ENCODE peak calls at places on chromosomes 11 and 22, in five cellular contexts. E is HCT116, V is cardiac muscle cell, W is heart right ventricle, S is transverse colon. H is an unnamed sample.

GRCh38 chr22:36934153-36934939 is 20.9 kb downstream of the CSF2RB start:
- DNase-seq in E (no peak), V (no peak), W (no peak), S (no peak), H (no peak)

GRCh38 chr22:39251762-39252460 is 7.1 kb upstream of the PDGFB start:
- DNase-seq in E (no peak), V (no peak), W (no peak), S (no peak), H (no peak)

GRCh38 chr11:69704508-69705245 is 855 bp upstream of the FGF19 start:
- DNase-seq in E (no peak), V (peak; percentile 28), W (no peak), S (no peak), H (no peak)

GRCh38 chr11:113514856-113515255 is 39.7 kb upstream of the DRD2 start:
- DNase-seq in E (no peak), V (no peak), W (no peak), S (no peak), H (no peak)

GRCh38 chr11:64536396-64536935 is 54.6 kb upstream of the SLC22A12 start:
- DNase-seq in E (no peak), V (no peak), W (no peak), S (no peak), H (no peak)

GRCh38 chr22:26748845-26749244 is 91.5 kb downstream of the MIAT start:
- DNase-seq in E (no peak), V (no peak), W (no peak), S (no peak), H (no peak)

GRCh38 chr11:126484266-126484665 is 128.8 kb downstream of the ST3GAL4 start:
- DNase-seq in E (no peak), V (no peak), W (no peak), S (no peak), H (no peak)

GRCh38 chr11:80084614-80085013 is 643.8 kb upstream of the TENM4 start:
- DNase-seq in E (no peak), V (no peak), W (no peak), S (no peak), H (no peak)

GRCh38 chr11:116352881-116353280 is 419.9 kb downstream of the BUD13 start:
- DNase-seq in E (no peak), V (no peak), W (no peak), S (no peak), H (no peak)

GRCh38 chr11:75526192-75526541 is 426 bp upstream of the GDPD5 start:
- DNase-seq in E (no peak), V (no peak), W (no peak), S (no peak), H (no peak)

GRCh38 chr11:898160-898517 is 12.5 kb downstream of the CHID1 start:
- DNase-seq in E (peak; percentile 13), V (peak; percentile 32), W (no peak), S (no peak), H (no peak)

GRCh38 chr11:35260342-35260985 is 121.5 kb downstream of the CD44 start:
- DNase-seq in E (no peak), V (peak; percentile 69), W (peak; percentile 5), S (no peak), H (no peak)

GRCh38 chr11:2790581-2790925 is 90.8 kb upstream of the KCNQ1OT1 start:
- DNase-seq in E (no peak), V (no peak), W (no peak), S (peak; percentile 6), H (no peak)

GRCh38 chr11:95877288-95877687 is 46.6 kb downstream of the MTMR2 start:
- DNase-seq in E (no peak), V (peak; percentile 97), W (no peak), S (no peak), H (no peak)

GRCh38 chr11:131624526-131624925 is 254.1 kb downstream of the NTM start:
- DNase-seq in E (no peak), V (no peak), W (no peak), S (no peak), H (no peak)

GRCh38 chr11:117647872-117648271 is 149.1 kb downstream of the DSCAML1 start:
- DNase-seq in E (no peak), V (no peak), W (no peak), S (no peak), H (no peak)

GRCh38 chr11:82458777-82459176 is 274.9 kb downstream of the FAM181B start:
- DNase-seq in E (no peak), V (no peak), W (no peak), S (no peak), H (no peak)

GRCh38 chr11:96538104-96538503 is 148.3 kb downstream of the JRKL start:
- DNase-seq in E (no peak), V (no peak), W (no peak), S (no peak), H (no peak)

GRCh38 chr11:66232769-66233168 is 35.7 kb upstream of the RAB1B start:
- DNase-seq in E (no peak), V (no peak), W (no peak), S (no peak), H (no peak)

GRCh38 chr22:28822930-28823481 is 22.6 kb upstream of the XBP1 start:
- DNase-seq in E (no peak), V (no peak), W (no peak), S (peak; percentile 23), H (peak; percentile 73)

GRCh38 chr22:24996420-24996952 is 44.0 kb downstream of the KIAA1671 start:
- DNase-seq in E (peak; percentile 49), V (peak; percentile 45), W (peak; percentile 48), S (peak; percentile 48), H (peak; percentile 68)

GRCh38 chr11:10263929-10264328 is 30.1 kb downstream of the SBF2 start:
- DNase-seq in E (no peak), V (peak; percentile 58), W (no peak), S (no peak), H (no peak)

GRCh38 chr11:128908391-128909246 is 17.5 kb downstream of the KCNJ5 start:
- DNase-seq in E (peak; percentile 45), V (peak; percentile 73), W (peak; percentile 73), S (peak; percentile 63), H (peak; percentile 70)

GRCh38 chr11:12090061-12090572 is 20.3 kb upstream of the MICAL2 start:
- DNase-seq in E (peak; percentile 54), V (peak; percentile 63), W (peak; percentile 19), S (no peak), H (peak; percentile 35)

GRCh38 chr11:76696756-76697155 is 26.2 kb upstream of the LRRC32 start:
- DNase-seq in E (no peak), V (no peak), W (no peak), S (no peak), H (no peak)

DNA sequence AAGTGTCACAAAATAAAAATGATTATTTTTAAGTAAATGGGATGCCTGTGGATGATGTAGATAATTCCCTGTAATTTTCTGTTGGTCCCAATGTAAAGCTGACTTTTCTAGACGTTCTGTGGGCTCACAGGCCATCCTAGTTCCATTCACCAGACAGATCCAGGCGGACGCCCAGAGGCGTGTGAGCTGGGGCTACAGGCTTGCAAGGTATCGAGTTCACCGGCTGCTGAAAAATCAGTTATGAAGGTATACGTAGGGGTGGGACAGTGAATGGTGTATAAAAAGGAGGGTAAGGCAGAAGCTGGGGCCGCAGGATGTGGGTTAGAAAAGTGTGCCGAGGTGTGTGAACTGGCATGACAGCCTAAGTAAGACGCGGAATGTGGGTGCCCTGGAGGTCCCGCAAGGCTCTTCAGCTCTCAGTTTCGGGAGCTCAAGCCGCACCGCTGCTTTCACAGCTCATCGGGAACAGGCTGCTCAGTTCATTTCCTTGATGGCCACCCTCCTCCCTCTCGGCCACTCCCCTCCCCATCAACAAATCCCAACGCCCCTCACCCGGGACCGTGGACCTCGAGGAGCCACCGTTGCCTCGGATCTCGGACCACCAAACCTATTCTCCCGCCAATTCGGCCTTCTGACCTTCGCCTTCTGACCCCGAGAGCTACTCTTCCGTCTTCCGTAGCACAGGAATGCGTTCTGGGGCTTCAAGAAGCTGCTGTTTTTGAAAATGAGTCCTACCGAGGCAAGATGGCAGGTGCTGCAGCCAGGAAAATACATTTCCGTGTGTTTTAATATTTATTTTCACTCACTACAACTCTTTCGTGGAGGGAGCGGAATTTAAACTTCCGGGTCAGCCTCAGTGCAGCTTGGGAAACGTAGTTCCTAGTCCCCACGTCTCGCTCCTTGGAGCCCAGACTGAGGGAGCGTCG is at the start of gene XNDC1N:
- DNase-seq in E (peak; percentile 86), V (peak; percentile 91), W (peak; percentile 64), S (peak; percentile 40), H (peak; percentile 71)
- H3K4me3 ChIP-seq in E (peak within 1 kb of the TSS; percentile 83), V (peak within 1 kb of the TSS; percentile 73), W (peak within 1 kb of the TSS; percentile 83), S (peak within 1 kb of the TSS; percentile 60), H (peak within 1 kb of the TSS; percentile 83)

GRCh38 chr11:62548545-62549335 is 2.1 kb upstream of the AHNAK start:
- DNase-seq in E (no peak), V (peak; percentile 71), W (peak; percentile 71), S (peak; percentile 68), H (peak; percentile 85)
- H3K4me1 ChIP-seq in E (peaks cover 72% of the 10 kb centered on the region), V (peaks cover 43% of the 10 kb centered on the region), W (peaks cover 63% of the 10 kb centered on the region), S (peaks cover 56% of the 10 kb centered on the region), H (peaks cover 38% of the 10 kb centered on the region)

GRCh38 chr11:45710561-45710960 is 45.1 kb upstream of the CHST1 start:
- DNase-seq in E (no peak), V (no peak), W (no peak), S (no peak), H (no peak)
- H3K4me3 ChIP-seq in E (no peak overlapping the region), V (no peak overlapping the region), W (no peak overlapping the region), S (no peak overlapping the region), H (no peak overlapping the region)

DNA sequence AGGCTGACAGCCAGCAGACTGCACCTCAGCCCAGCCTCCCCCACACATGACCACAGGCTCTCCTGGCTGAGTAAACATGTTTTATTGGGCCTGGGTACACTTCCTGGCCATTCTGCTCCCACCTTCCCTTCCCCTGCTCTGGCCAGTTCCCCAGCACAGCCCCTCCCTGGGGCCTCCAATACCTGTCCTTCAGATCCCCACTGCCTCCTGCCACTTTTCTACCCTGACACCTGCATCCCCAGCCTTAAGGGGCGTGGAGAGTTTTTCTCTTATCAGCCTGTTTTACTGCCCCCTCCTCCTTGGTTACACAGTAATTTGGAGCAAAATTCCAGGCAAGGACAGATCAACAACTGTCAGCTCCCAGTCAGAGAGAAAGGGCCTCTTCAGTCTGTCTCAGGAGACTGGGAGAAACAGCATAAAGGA is at the start of gene ISX:
- DNase-seq in E (no peak), V (no peak), W (no peak), S (peak; percentile 78), H (peak; percentile 85)
- H3K4me1 ChIP-seq in E (peaks cover 18% of the 10 kb centered on the region), V (no peaks in the 10 kb centered on the region), W (no peaks in the 10 kb centered on the region), S (peaks cover 17% of the 10 kb centered on the region), H (peaks cover 4% of the 10 kb centered on the region)

DNA sequence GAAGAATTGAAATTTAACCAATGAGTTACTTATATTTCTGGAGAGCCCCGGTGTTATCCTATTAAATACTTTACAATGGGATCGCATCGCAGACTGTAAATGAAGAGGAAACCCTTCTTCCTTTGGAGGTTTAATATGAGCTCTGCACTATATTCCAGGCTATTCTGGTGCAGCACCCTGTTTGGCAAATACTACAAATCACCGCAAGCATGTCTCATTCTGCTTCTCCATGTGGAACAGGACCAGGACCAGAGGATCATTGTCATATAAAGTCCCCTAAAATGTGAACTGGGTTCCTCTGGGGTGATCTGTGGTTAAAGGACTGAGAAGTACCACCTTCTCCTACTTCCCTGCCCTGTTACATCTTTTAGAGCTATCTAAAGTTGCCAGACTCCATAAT is 703.7 kb downstream of the DLG2 start:
- DNase-seq in E (no peak), V (no peak), W (no peak), S (no peak), H (no peak)
- H3K4me3 ChIP-seq in E (no peak overlapping the region), V (no peak overlapping the region), W (no peak overlapping the region), S (no peak overlapping the region), H (no peak overlapping the region)